ENCODE peak calls at places on chromosomes 7 and 10, in seven cellular contexts. One of them, this sample, is unnamed.

GRCh38 chr10:71981868-71982230 is 17.7 kb downstream of the CHST3 start:
- DNase-seq in lower lobe of right lung: no peak
- DNase-seq in GM20000: no peak
- DNase-seq in cardiac muscle cell: no peak
- DNase-seq in choroid plexus epithelial cell: no peak
- DNase-seq in heart right ventricle: no peak
- DNase-seq in left lung: no peak
- DNase-seq in this sample: no peak

GRCh38 chr10:128451879-128452278 is 325.7 kb upstream of the MKI67 start:
- DNase-seq in lower lobe of right lung: no peak
- DNase-seq in GM20000: no peak
- DNase-seq in cardiac muscle cell: no peak
- DNase-seq in choroid plexus epithelial cell: no peak
- DNase-seq in heart right ventricle: no peak
- DNase-seq in left lung: no peak
- DNase-seq in this sample: no peak

GRCh38 chr10:8283986-8284385 is 229.5 kb downstream of the GATA3 start:
- DNase-seq in lower lobe of right lung: no peak
- DNase-seq in GM20000: no peak
- DNase-seq in cardiac muscle cell: no peak
- DNase-seq in choroid plexus epithelial cell: no peak
- DNase-seq in heart right ventricle: no peak
- DNase-seq in left lung: no peak
- DNase-seq in this sample: no peak

GRCh38 chr7:44275146-44275545 is 50.2 kb downstream of the CAMK2B start:
- DNase-seq in lower lobe of right lung: peak
- DNase-seq in GM20000: no peak
- DNase-seq in cardiac muscle cell: no peak
- DNase-seq in choroid plexus epithelial cell: no peak
- DNase-seq in heart right ventricle: no peak
- DNase-seq in left lung: peak
- DNase-seq in this sample: no peak

GRCh38 chr7:147298611-147299043 is 1182.0 kb downstream of the CNTNAP2 start:
- DNase-seq in lower lobe of right lung: no peak
- DNase-seq in GM20000: no peak
- DNase-seq in cardiac muscle cell: no peak
- DNase-seq in choroid plexus epithelial cell: peak
- DNase-seq in heart right ventricle: no peak
- DNase-seq in left lung: no peak
- DNase-seq in this sample: no peak

GRCh38 chr7:371779-372545 is 82.0 kb downstream of the FOXL3 start:
- DNase-seq in lower lobe of right lung: no peak
- DNase-seq in GM20000: no peak
- DNase-seq in cardiac muscle cell: no peak
- DNase-seq in choroid plexus epithelial cell: no peak
- DNase-seq in heart right ventricle: no peak
- DNase-seq in left lung: peak
- DNase-seq in this sample: no peak

GRCh38 chr10:118343115-118343514 is 991 bp upstream of the FAM204A start:
- DNase-seq in lower lobe of right lung: no peak
- DNase-seq in GM20000: no peak
- DNase-seq in cardiac muscle cell: no peak
- DNase-seq in choroid plexus epithelial cell: peak
- DNase-seq in heart right ventricle: no peak
- DNase-seq in left lung: no peak
- DNase-seq in this sample: peak

GRCh38 chr7:48964074-48964473 is 39.7 kb downstream of the CDC14C start:
- DNase-seq in lower lobe of right lung: no peak
- DNase-seq in GM20000: no peak
- DNase-seq in cardiac muscle cell: peak
- DNase-seq in choroid plexus epithelial cell: peak
- DNase-seq in heart right ventricle: peak
- DNase-seq in left lung: no peak
- DNase-seq in this sample: peak

GRCh38 chr10:1654247-1654646 is 83.1 kb downstream of the ADARB2 start:
- DNase-seq in lower lobe of right lung: no peak
- DNase-seq in GM20000: no peak
- DNase-seq in cardiac muscle cell: no peak
- DNase-seq in choroid plexus epithelial cell: no peak
- DNase-seq in heart right ventricle: no peak
- DNase-seq in left lung: no peak
- DNase-seq in this sample: no peak

GRCh38 chr7:123747620-123748141 is 1.1 kb downstream of the WASL start:
- DNase-seq in lower lobe of right lung: peak
- DNase-seq in GM20000: peak
- DNase-seq in cardiac muscle cell: peak
- DNase-seq in choroid plexus epithelial cell: peak
- DNase-seq in heart right ventricle: peak
- DNase-seq in left lung: peak
- DNase-seq in this sample: peak

GRCh38 chr7:90973146-90973545 is 291.1 kb upstream of the FZD1 start:
- DNase-seq in lower lobe of right lung: no peak
- DNase-seq in GM20000: no peak
- DNase-seq in cardiac muscle cell: no peak
- DNase-seq in choroid plexus epithelial cell: no peak
- DNase-seq in heart right ventricle: no peak
- DNase-seq in left lung: no peak
- DNase-seq in this sample: no peak

GRCh38 chr7:33873981-33874750 is 31.2 kb upstream of the BMPER start:
- DNase-seq in lower lobe of right lung: no peak
- DNase-seq in GM20000: no peak
- DNase-seq in cardiac muscle cell: no peak
- DNase-seq in choroid plexus epithelial cell: peak
- DNase-seq in heart right ventricle: no peak
- DNase-seq in left lung: no peak
- DNase-seq in this sample: peak

GRCh38 chr10:30359373-30360206 is 10.5 kb upstream of the MTPAP start:
- DNase-seq in lower lobe of right lung: peak
- DNase-seq in GM20000: peak
- DNase-seq in cardiac muscle cell: peak
- DNase-seq in choroid plexus epithelial cell: peak
- DNase-seq in heart right ventricle: peak
- DNase-seq in left lung: peak
- DNase-seq in this sample: peak

GRCh38 chr10:32318476-32318896 is 28.5 kb downstream of the EPC1 start:
- DNase-seq in lower lobe of right lung: no peak
- DNase-seq in GM20000: peak
- DNase-seq in cardiac muscle cell: no peak
- DNase-seq in choroid plexus epithelial cell: no peak
- DNase-seq in heart right ventricle: peak
- DNase-seq in left lung: no peak
- DNase-seq in this sample: no peak

GRCh38 chr10:69885379-69886156 is 83.9 kb downstream of the COL13A1 start:
- DNase-seq in lower lobe of right lung: no peak
- DNase-seq in GM20000: no peak
- DNase-seq in cardiac muscle cell: no peak
- DNase-seq in choroid plexus epithelial cell: peak
- DNase-seq in heart right ventricle: no peak
- DNase-seq in left lung: no peak
- DNase-seq in this sample: no peak

GRCh38 chr10:69884686-69885085 is 83.0 kb downstream of the COL13A1 start:
- DNase-seq in lower lobe of right lung: no peak
- DNase-seq in GM20000: no peak
- DNase-seq in cardiac muscle cell: no peak
- DNase-seq in choroid plexus epithelial cell: no peak
- DNase-seq in heart right ventricle: no peak
- DNase-seq in left lung: no peak
- DNase-seq in this sample: no peak

GRCh38 chr10:69883680-69884375 is 82.1 kb downstream of the COL13A1 start:
- DNase-seq in lower lobe of right lung: no peak
- DNase-seq in GM20000: no peak
- DNase-seq in cardiac muscle cell: no peak
- DNase-seq in choroid plexus epithelial cell: no peak
- DNase-seq in heart right ventricle: no peak
- DNase-seq in left lung: no peak
- DNase-seq in this sample: no peak

GRCh38 chr10:69881202-69881601 is 79.5 kb downstream of the COL13A1 start:
- DNase-seq in lower lobe of right lung: no peak
- DNase-seq in GM20000: no peak
- DNase-seq in cardiac muscle cell: no peak
- DNase-seq in choroid plexus epithelial cell: no peak
- DNase-seq in heart right ventricle: no peak
- DNase-seq in left lung: no peak
- DNase-seq in this sample: no peak

DNA sequence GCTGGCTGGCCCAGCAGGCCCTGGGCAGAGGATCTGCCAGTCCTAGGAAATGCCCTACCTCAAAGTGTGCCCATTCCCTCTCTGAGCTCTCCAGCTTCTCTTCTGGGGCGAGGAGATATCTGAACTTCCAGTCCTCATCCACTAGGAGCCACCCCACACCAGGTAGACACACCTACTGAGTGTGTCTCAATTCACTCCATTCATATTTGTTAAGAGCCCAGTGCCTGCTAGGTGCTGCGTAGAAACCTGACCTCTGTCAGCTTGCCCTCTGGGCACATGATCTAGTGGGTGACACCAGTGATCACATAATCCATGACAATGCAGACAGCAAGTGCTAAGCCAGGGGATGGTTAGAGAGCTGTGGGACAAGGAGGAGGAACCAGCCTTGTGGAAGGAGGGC is 81.5 kb downstream of the COL13A1 start:
- DNase-seq in lower lobe of right lung: no peak
- DNase-seq in GM20000: peak
- DNase-seq in cardiac muscle cell: no peak
- DNase-seq in choroid plexus epithelial cell: peak
- DNase-seq in heart right ventricle: no peak
- DNase-seq in left lung: no peak
- DNase-seq in this sample: peak
- TF ChIP-seq CTCF in lower lobe of right lung: no peak
- TF ChIP-seq CTCF in GM20000: no peak
- TF ChIP-seq CTCF in cardiac muscle cell: no peak
- TF ChIP-seq CTCF in choroid plexus epithelial cell: no peak
- TF ChIP-seq CTCF in heart right ventricle: no peak
- TF ChIP-seq CTCF in left lung: no peak
- TF ChIP-seq CTCF in this sample: peak

GRCh38 chr10:73871915-73872710 is 2.2 kb downstream of the CAMK2G start:
- DNase-seq in lower lobe of right lung: no peak
- DNase-seq in GM20000: no peak
- DNase-seq in cardiac muscle cell: no peak
- DNase-seq in choroid plexus epithelial cell: peak
- DNase-seq in heart right ventricle: no peak
- DNase-seq in left lung: no peak
- DNase-seq in this sample: no peak
- TF ChIP-seq CTCF in lower lobe of right lung: no peak
- TF ChIP-seq CTCF in GM20000: no peak
- TF ChIP-seq CTCF in cardiac muscle cell: peak
- TF ChIP-seq CTCF in choroid plexus epithelial cell: peak
- TF ChIP-seq CTCF in heart right ventricle: no peak
- TF ChIP-seq CTCF in left lung: no peak
- TF ChIP-seq CTCF in this sample: peak

GRCh38 chr7:116093516-116094301 is 63.1 kb upstream of the TFEC start:
- DNase-seq in lower lobe of right lung: no peak
- DNase-seq in GM20000: no peak
- DNase-seq in cardiac muscle cell: no peak
- DNase-seq in choroid plexus epithelial cell: no peak
- DNase-seq in heart right ventricle: no peak
- DNase-seq in left lung: no peak
- DNase-seq in this sample: no peak

GRCh38 chr7:116098175-116098574 is 67.6 kb upstream of the TFEC start:
- DNase-seq in lower lobe of right lung: no peak
- DNase-seq in GM20000: no peak
- DNase-seq in cardiac muscle cell: no peak
- DNase-seq in choroid plexus epithelial cell: no peak
- DNase-seq in heart right ventricle: no peak
- DNase-seq in left lung: peak
- DNase-seq in this sample: no peak

GRCh38 chr7:116101709-116102108 is 71.1 kb upstream of the TFEC start:
- DNase-seq in lower lobe of right lung: no peak
- DNase-seq in GM20000: no peak
- DNase-seq in cardiac muscle cell: no peak
- DNase-seq in choroid plexus epithelial cell: peak
- DNase-seq in heart right ventricle: no peak
- DNase-seq in left lung: no peak
- DNase-seq in this sample: peak

GRCh38 chr7:116097365-116098009 is 66.9 kb upstream of the TFEC start:
- DNase-seq in lower lobe of right lung: no peak
- DNase-seq in GM20000: no peak
- DNase-seq in cardiac muscle cell: no peak
- DNase-seq in choroid plexus epithelial cell: peak
- DNase-seq in heart right ventricle: no peak
- DNase-seq in left lung: no peak
- DNase-seq in this sample: peak
- TF ChIP-seq CTCF in lower lobe of right lung: no peak
- TF ChIP-seq CTCF in GM20000: no peak
- TF ChIP-seq CTCF in cardiac muscle cell: peak
- TF ChIP-seq CTCF in choroid plexus epithelial cell: no peak
- TF ChIP-seq CTCF in heart right ventricle: no peak
- TF ChIP-seq CTCF in left lung: no peak
- TF ChIP-seq CTCF in this sample: no peak

GRCh38 chr7:142153400-142153799 is 41.9 kb downstream of the MGAM2 start:
- DNase-seq in lower lobe of right lung: no peak
- DNase-seq in GM20000: no peak
- DNase-seq in cardiac muscle cell: peak
- DNase-seq in choroid plexus epithelial cell: peak
- DNase-seq in heart right ventricle: no peak
- DNase-seq in left lung: no peak
- DNase-seq in this sample: peak
- TF ChIP-seq CTCF in lower lobe of right lung: peak
- TF ChIP-seq CTCF in GM20000: no peak
- TF ChIP-seq CTCF in cardiac muscle cell: no peak
- TF ChIP-seq CTCF in choroid plexus epithelial cell: peak
- TF ChIP-seq CTCF in heart right ventricle: no peak
- TF ChIP-seq CTCF in left lung: peak
- TF ChIP-seq CTCF in this sample: peak

This sample was measured in bronchial epithelial cell.